ENCODE peak calls at places on chromosomes 3 and 15, in four cellular contexts. K is IMR-90, D is mesendoderm, U is neuronal stem cell. J is an unnamed sample. For H3K79me1, the result is how much of the 10 kb centered on the place peaks cover.

GRCh38 chr3:132661120-132661519 is 991 bp downstream of the UBA5 start:
- DNase-seq in K (no peak), D (no peak), U (no peak), J (no peak)

GRCh38 chr3:194518652-194519051 is 31.9 kb upstream of the ATP13A3 start:
- DNase-seq in K (peak), D (no peak), U (no peak), J (peak)

GRCh38 chr15:73806698-73807483 is 53.7 kb upstream of the INSYN1 start:
- DNase-seq in K (no peak), D (no peak), U (no peak), J (no peak)

GRCh38 chr15:25947336-25948080 is 84.4 kb upstream of the ATP10A start:
- DNase-seq in K (peak), D (peak), U (peak), J (no peak)

GRCh38 chr3:177294221-177294620 is 96.9 kb upstream of the TBL1XR1 start:
- DNase-seq in K (peak), D (no peak), U (no peak), J (no peak)

GRCh38 chr3:194261581-194262063 is 89.5 kb downstream of the CPN2 start:
- DNase-seq in K (no peak), D (no peak), U (no peak), J (no peak)

GRCh38 chr15:41596972-41597371 is 38.0 kb downstream of the TYRO3 start:
- DNase-seq in K (no peak), D (no peak), U (no peak), J (no peak)

GRCh38 chr15:60721706-60722105 is 242.8 kb upstream of the ICE2 start:
- DNase-seq in K (peak), D (no peak), U (no peak), J (peak)

GRCh38 chr3:38630591-38630990 is 18.9 kb downstream of the SCN5A start:
- DNase-seq in K (no peak), D (no peak), U (no peak), J (no peak)

GRCh38 chr3:183884437-183885296 is at the start of gene PARL:
- DNase-seq in K (peak), D (peak), U (peak), J (peak)

GRCh38 chr3:187919018-187919417 is 173.8 kb upstream of the BCL6 start:
- DNase-seq in K (no peak), D (no peak), U (no peak), J (no peak)

GRCh38 chr15:92878593-92879053 is 21.5 kb upstream of the CHD2 start:
- DNase-seq in K (no peak), D (no peak), U (no peak), J (no peak)

GRCh38 chr15:59997070-59997701 is 6.9 kb upstream of the FOXB1 start:
- DNase-seq in K (no peak), D (peak), U (peak), J (no peak)

GRCh38 chr15:72496783-72497182 is 22.7 kb downstream of the ARIH1 start:
- DNase-seq in K (no peak), D (no peak), U (no peak), J (no peak)

GRCh38 chr3:63279000-63279366 is 875 bp downstream of the SYNPR start:
- DNase-seq in K (no peak), D (peak), U (no peak), J (no peak)

GRCh38 chr3:110881069-110881468 is 190.5 kb upstream of the NECTIN3 start:
- DNase-seq in K (peak), D (peak), U (no peak), J (no peak)

GRCh38 chr15:43086551-43086950 is 19.3 kb downstream of the UBR1 start:
- DNase-seq in K (peak), D (no peak), U (no peak), J (no peak)

GRCh38 chr3:143119974-143120715 is 574 bp downstream of the CHST2 start:
- DNase-seq in K (no peak), D (peak), U (peak), J (no peak)

DNA sequence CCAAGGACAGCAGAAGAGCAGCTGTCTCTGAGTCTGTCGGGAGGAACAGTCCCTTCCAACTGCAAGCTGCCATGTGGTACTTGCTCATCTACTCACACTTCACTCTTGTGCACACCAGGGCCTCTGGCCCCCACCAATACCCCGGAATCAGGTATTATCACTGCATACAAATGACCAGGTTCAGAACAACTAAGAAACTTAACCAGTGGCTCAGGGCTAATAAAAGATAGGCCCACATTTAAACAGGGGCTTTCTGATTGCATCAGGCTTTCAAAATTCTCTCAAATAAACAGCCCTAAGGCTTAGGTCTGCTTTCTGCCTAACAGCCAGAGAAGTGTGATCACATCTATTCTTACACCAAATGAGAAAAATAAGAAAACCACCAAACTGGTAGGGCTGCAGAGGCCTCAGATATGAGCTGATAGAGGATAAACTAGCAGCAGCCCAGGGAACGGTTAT is 20.7 kb downstream of the CCDC12 start:
- DNase-seq in K (peak), D (no peak), U (no peak), J (peak)
- H3K79me1 ChIP-seq in K (half or more), D (half or more), U (under half), J (under half)

GRCh38 chr15:64807751-64808222 is 17.7 kb downstream of the PIF1 start:
- DNase-seq in K (no peak), D (peak), U (no peak), J (no peak)

GRCh38 chr15:64807051-64807749 is 18.2 kb downstream of the PIF1 start:
- DNase-seq in K (no peak), D (peak), U (no peak), J (no peak)

GRCh38 chr15:64804619-64805018 is 20.8 kb downstream of the PIF1 start:
- DNase-seq in K (no peak), D (no peak), U (no peak), J (no peak)

GRCh38 chr15:64808785-64809453 is 16.5 kb downstream of the PIF1 start:
- DNase-seq in K (no peak), D (peak), U (no peak), J (no peak)

GRCh38 chr15:64806509-64806908 is 18.9 kb downstream of the PIF1 start:
- DNase-seq in K (no peak), D (peak), U (no peak), J (no peak)
- H3K18ac ChIP-seq in K (no peak), D (peak), U (peak), J (no peak)

DNA sequence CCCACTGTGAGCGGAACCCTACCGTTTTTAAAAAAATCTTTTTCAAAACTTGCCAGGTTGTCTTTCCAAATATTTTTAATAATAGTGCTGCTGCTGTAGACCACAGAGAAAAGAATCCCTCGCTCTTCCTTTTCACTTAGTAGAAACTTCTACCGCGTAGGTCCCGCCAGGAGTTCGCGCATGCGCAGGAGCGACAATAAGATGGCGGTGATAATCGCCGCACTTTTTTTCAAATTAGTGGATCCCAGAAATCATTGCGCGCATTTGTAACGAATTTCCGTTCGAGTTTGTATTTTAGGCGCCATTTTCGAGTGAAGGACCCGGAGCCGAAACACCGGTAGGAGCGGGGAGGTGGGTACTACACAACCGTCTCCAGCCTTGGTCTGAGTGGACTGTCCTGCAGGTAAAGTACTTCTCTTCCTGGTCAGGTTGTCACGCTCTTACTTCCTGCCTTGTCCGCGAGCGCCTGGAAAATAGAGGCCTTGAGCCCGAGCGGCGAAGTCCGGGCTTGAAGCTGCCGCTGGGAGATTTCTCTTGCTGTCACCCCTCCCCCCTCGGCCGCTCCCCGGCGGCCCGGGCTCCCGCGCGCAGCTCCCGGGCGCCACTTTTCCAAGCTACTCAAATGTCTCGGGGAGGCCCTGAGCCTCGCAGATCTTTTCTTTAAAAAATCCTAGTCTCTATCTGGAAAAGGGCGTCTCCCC is at the start of gene SMC4:
- DNase-seq in K (peak), D (peak), U (peak), J (peak)
- H3K4ac ChIP-seq in K (peak), D (peak), U (peak), J (peak)

DNA sequence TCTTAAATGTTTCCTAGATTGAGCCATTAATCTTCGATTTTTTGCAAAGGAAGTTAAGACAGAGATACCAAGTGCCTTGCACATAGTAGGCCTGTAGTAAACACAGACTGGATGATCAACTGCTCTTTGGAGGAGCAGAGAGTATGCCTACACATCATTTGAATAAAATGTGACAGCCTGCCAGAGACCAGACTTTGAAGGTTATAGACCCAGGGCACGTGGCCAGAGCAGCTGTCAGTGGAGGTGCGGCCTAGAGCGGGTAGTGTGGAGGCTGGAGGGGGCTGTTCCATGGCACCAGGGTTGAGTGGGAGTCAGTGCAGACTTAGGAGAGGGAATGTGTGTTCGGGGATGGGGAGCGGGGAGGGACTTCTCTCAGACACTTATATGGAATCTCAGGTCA is 80.8 kb downstream of the SMAD3 start:
- DNase-seq in K (peak), D (no peak), U (no peak), J (peak)
- H3K79me1 ChIP-seq in K (half or more), D (under half), U (under half), J (under half)

GRCh38 chr3:15426579-15427118 is 695 bp downstream of the METTL6 start:
- DNase-seq in K (no peak), D (no peak), U (no peak), J (no peak)

GRCh38 chr3:15429080-15429479 is 1.7 kb downstream of the EAF1 start:
- DNase-seq in K (no peak), D (no peak), U (no peak), J (no peak)

GRCh38 chr3:15428539-15428938 is 1.1 kb downstream of the EAF1 start:
- DNase-seq in K (peak), D (peak), U (no peak), J (peak)

GRCh38 chr3:15427182-15427880 is at the start of the genes EAF1 and METTL6:
- DNase-seq in K (peak), D (peak), U (peak), J (peak)

DNA sequence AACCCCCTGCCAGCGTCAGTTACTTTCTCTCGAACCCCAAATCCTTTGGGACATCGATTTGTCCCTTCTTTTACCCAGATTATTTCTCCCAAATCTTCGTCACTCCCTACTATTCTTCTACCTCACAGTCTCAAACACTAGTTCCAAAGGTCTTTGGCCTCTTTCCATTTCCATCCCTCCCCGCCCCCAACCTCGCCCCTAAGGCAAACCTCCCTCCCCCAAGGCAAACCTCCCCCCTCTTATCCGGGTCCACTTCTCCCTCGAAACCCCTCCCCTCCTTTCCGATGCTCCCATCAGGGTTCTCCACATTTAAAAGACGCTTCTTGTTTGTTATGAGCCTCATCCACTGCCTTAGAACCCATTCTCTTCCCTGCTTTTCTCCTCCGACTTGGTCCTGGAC is 583 bp downstream of the EAF1 start:
- DNase-seq in K (no peak), D (peak), U (no peak), J (peak)
- H3K18ac ChIP-seq in K (no peak), D (peak), U (no peak), J (no peak)

GRCh38 chr3:32885283-32885935 is 66.0 kb upstream of the CCR4 start:
- DNase-seq in K (no peak), D (no peak), U (no peak), J (no peak)

GRCh38 chr3:32886296-32886695 is 65.1 kb upstream of the CCR4 start:
- DNase-seq in K (no peak), D (no peak), U (no peak), J (no peak)

GRCh38 chr3:32883817-32884216 is 66.0 kb downstream of the TRIM71 start:
- DNase-seq in K (no peak), D (no peak), U (no peak), J (no peak)

GRCh38 chr3:32882603-32883025 is 64.8 kb downstream of the TRIM71 start:
- DNase-seq in K (no peak), D (no peak), U (no peak), J (no peak)

GRCh38 chr3:32884532-32885031 is 66.8 kb downstream of the TRIM71 start:
- DNase-seq in K (no peak), D (no peak), U (no peak), J (no peak)
- H3K4ac ChIP-seq in K (no peak), D (no peak), U (no peak), J (no peak)

DNA sequence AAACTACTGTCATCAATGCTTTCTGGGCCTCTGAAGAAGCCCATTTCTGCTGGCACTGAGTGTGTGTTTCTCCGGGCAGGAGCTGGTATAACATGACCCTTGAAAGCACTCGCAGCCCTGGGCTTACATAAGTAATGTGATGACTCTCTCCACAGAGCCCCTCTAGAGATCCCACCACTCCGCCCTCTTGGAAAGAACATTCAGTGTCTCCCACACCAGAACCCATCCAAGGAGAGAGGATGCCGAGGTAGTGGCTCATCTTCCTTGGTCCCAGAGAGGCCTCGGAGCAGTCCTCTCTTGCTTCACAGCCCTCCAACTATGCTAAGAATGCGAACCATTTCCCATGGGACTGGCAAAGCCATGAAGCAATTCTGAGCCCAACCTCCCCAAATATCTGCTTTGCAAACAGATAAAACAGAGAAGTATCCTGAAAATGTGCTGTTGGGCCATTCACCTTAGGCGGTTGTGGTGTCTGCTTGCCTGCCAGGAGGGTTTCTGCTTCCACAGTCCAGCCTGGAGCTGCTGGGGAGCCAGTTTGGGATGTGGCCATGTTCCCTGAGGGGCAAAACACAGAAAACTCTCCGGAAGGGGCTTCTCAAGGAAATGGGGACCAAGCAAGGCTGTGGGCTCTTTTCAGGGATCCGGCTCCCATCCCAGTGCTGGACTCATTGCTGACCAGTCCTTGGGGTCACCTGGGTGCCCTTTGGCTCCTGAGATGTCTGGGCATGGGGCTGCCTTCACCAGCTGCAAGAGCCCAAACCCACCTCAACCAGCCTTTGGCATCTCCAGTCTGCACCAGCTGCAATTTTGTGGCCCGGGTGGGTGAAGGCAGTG is 47.3 kb downstream of the AMOTL2 start:
- DNase-seq in K (peak), D (peak), U (peak), J (peak)
- H3K79me1 ChIP-seq in K (under half), D (under half), U (under half), J (under half)

GRCh38 chr3:69830147-69830546 is 90.9 kb downstream of the MITF start:
- DNase-seq in K (no peak), D (no peak), U (no peak), J (no peak)
- H3K18ac ChIP-seq in K (no peak), D (no peak), U (no peak), J (no peak)

GRCh38 chr3:31174055-31174454 is 279.6 kb upstream of the GADL1 start:
- DNase-seq in K (no peak), D (no peak), U (no peak), J (no peak)

GRCh38 chr3:31172336-31172735 is 277.9 kb upstream of the GADL1 start:
- DNase-seq in K (no peak), D (no peak), U (no peak), J (peak)

GRCh38 chr3:31173118-31173718 is 278.8 kb upstream of the GADL1 start:
- DNase-seq in K (no peak), D (no peak), U (no peak), J (no peak)

GRCh38 chr3:31167666-31168065 is 273.2 kb upstream of the GADL1 start:
- DNase-seq in K (peak), D (no peak), U (no peak), J (peak)

DNA sequence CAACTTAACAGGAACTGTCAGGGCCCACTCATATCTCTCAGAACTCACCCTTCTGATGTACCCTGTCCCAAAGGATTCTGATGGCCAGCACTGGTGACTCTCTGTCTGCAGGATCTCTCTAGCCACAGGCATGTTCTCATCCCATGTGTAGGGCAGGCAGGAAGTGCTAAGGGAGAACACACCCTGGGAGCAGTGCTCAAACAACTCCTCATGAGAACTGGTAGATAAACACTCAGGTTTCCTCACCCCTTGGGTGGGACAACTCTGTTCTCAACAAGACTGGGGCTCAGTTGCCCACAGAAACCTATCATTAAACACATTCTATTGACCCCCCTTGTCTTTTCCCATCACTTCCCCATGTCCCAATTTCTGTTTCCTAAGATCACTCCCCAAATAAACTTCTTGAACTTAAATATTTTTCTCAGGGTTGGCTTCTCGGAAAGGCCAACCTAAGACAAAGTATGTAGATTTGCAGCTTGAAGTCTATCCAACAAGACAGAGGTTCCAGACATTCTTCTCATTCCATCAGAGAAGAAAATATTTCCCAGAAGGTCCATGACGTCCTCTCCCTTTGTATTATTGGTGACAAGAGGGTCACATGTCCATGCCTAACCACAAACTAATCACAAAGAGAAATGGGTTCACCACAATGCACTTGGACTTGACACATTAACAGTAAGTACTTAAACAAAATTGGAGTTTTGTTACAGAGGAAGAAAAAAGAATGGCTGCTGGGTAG is 276.6 kb upstream of the GADL1 start:
- DNase-seq in K (peak), D (peak), U (no peak), J (peak)
- H3K4ac ChIP-seq in K (peak), D (no peak), U (no peak), J (no peak)

DNA sequence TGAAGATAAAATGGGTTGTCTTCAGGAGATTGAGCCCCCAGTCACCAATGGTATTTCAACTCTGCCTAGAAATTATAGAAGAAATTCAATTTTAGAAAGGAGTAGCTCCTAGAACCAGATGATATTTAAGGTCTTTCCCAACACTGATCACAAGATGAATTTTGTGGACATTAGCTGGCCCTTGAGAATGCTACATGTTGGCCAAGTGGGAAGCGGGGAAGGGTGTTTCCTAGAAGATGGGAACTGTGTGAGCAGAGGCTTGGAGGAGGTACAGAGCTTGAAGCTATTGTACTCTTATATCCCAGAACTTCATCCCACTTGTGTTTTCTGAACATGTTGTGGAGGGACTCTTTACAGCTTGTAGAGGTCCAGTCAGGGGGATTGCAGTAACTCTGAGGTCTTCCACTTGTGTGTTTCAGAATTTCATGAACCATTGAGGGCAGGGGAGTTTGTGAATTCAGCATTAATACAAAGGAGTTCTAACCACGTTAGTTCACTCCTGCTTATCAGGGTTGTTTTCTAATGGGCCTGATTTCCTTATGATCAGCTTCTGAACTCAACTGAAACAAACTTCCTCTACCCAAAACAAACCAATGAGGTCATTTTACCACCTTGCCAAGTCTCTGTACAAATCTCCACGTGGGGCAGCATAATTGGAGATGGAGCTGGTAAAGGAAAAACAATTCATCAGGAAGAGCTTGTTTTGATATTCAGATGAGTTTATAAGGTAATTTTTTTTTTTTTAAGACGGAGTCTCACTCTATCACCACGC is 152.6 kb upstream of the TPM1 start:
- DNase-seq in K (peak), D (no peak), U (no peak), J (no peak)
- H3K79me1 ChIP-seq in K (under half), D (under half), U (under half), J (under half)